ENCODE peak calls at places on chromosomes 7 and 10, in four cellular contexts. A is tibial nerve, K is adrenal gland, I is Peyer's patch. N is an unnamed sample.

GRCh38 chr7:2032030-2032875 is 200.5 kb downstream of the MAD1L1 start:
- DNase-seq in A (no peak), K (no peak), I (no peak), N (no peak)

GRCh38 chr7:121366852-121367431 is 29.2 kb downstream of the FAM3C start:
- DNase-seq in A (no peak), K (no peak), I (no peak), N (no peak)

GRCh38 chr7:40879941-40880558 is 745.2 kb downstream of the SUGCT start:
- DNase-seq in A (no peak), K (no peak), I (no peak), N (no peak)

GRCh38 chr7:139034855-139035587 is 821 bp downstream of the ZC3HAV1L start:
- DNase-seq in A (no peak), K (peak), I (no peak), N (no peak)

GRCh38 chr7:133804127-133804526 is 323.0 kb upstream of the LRGUK start:
- DNase-seq in A (no peak), K (no peak), I (no peak), N (no peak)

GRCh38 chr10:714214-714613 is 24.7 kb upstream of the DIP2C start:
- DNase-seq in A (no peak), K (no peak), I (no peak), N (no peak)

GRCh38 chr10:14838582-14839304 is 637 bp downstream of the HSPA14 start:
- DNase-seq in A (no peak), K (peak), I (peak), N (no peak)

GRCh38 chr10:108421256-108421655 is 1256.8 kb upstream of the SORCS1 start:
- DNase-seq in A (no peak), K (no peak), I (no peak), N (no peak)

GRCh38 chr10:124280916-124281315 is 137.8 kb downstream of the OAT start:
- DNase-seq in A (no peak), K (no peak), I (no peak), N (no peak)

GRCh38 chr7:99011706-99012404 is 132.1 kb downstream of the SMURF1 start:
- DNase-seq in A (no peak), K (no peak), I (peak), N (no peak)

GRCh38 chr10:1360581-1361164 is 304.5 kb downstream of the WDR37 start:
- DNase-seq in A (no peak), K (no peak), I (no peak), N (no peak)

GRCh38 chr10:14748471-14748870 is 26.2 kb downstream of the FAM107B start:
- DNase-seq in A (no peak), K (peak), I (no peak), N (no peak)

GRCh38 chr10:12909182-12909835 is 92.2 kb downstream of the CCDC3 start:
- DNase-seq in A (no peak), K (no peak), I (no peak), N (no peak)

GRCh38 chr7:27151945-27152815 is at the start of gene HOXA3:
- DNase-seq in A (no peak), K (peak), I (peak), N (no peak)

GRCh38 chr7:72072901-72073300 is 339.2 kb downstream of the CALN1 start:
- DNase-seq in A (no peak), K (no peak), I (no peak), N (no peak)

GRCh38 chr10:84308481-84309304 is 19.7 kb upstream of the CCSER2 start:
- DNase-seq in A (peak), K (peak), I (peak), N (no peak)

GRCh38 chr10:102628451-102628911 is 15.8 kb upstream of the TRIM8 start:
- DNase-seq in A (peak), K (peak), I (no peak), N (no peak)

GRCh38 chr10:89471110-89471814 is 56.9 kb downstream of the IFIT5 start:
- DNase-seq in A (no peak), K (no peak), I (no peak), N (no peak)

GRCh38 chr10:60845038-60845437 is 66.8 kb downstream of the CDK1 start:
- DNase-seq in A (no peak), K (no peak), I (no peak), N (no peak)

GRCh38 chr7:7110706-7111105 is 71.6 kb upstream of the C1GALT1 start:
- DNase-seq in A (no peak), K (no peak), I (no peak), N (no peak)

GRCh38 chr7:768881-769504 is 41.9 kb upstream of the PRKAR1B start:
- DNase-seq in A (no peak), K (peak), I (no peak), N (no peak)

GRCh38 chr10:47053399-47053798 is 142.2 kb downstream of the PTPN20 start:
- DNase-seq in A (no peak), K (no peak), I (no peak), N (no peak)

GRCh38 chr7:33237034-33237433 is 107.7 kb downstream of the BBS9 start:
- DNase-seq in A (no peak), K (no peak), I (no peak), N (no peak)

GRCh38 chr10:71534552-71535158 is 137.9 kb downstream of the CDH23 start:
- DNase-seq in A (no peak), K (no peak), I (no peak), N (no peak)

GRCh38 chr10:131870831-131871672 is 29.8 kb upstream of the PPP2R2D start:
- DNase-seq in A (no peak), K (no peak), I (no peak), N (no peak)

GRCh38 chr7:158767707-158768106 is 61.6 kb downstream of the ESYT2 start:
- DNase-seq in A (no peak), K (no peak), I (no peak), N (no peak)

GRCh38 chr7:121286186-121286585 is 42.6 kb upstream of the WNT16 start:
- DNase-seq in A (no peak), K (no peak), I (no peak), N (no peak)

GRCh38 chr10:27599546-27599945 is 95.4 kb downstream of the RAB18 start:
- DNase-seq in A (no peak), K (no peak), I (no peak), N (no peak)

GRCh38 chr10:92688927-92689662 is 660 bp upstream of the HHEX start:
- DNase-seq in A (no peak), K (peak), I (peak), N (no peak)

GRCh38 chr7:105003875-105004510 is 10.0 kb upstream of the KMT2E start:
- DNase-seq in A (no peak), K (no peak), I (no peak), N (no peak)

GRCh38 chr7:91565499-91566331 is 301.5 kb downstream of the FZD1 start:
- DNase-seq in A (peak), K (no peak), I (no peak), N (no peak)

GRCh38 chr10:101995451-101996063 is 60.4 kb downstream of the ARMH3 start:
- DNase-seq in A (no peak), K (no peak), I (no peak), N (no peak)

GRCh38 chr10:24952701-24953349 is 419 bp upstream of the PRTFDC1 start:
- DNase-seq in A (peak), K (peak), I (peak), N (no peak)

GRCh38 chr10:30270247-30270646 is 78.8 kb downstream of the MTPAP start:
- DNase-seq in A (no peak), K (no peak), I (no peak), N (no peak)

GRCh38 chr10:58158806-58159205 is 108.9 kb downstream of the IPMK start:
- DNase-seq in A (no peak), K (no peak), I (no peak), N (no peak)

GRCh38 chr10:44682516-44682915 is 228.6 kb upstream of the TMEM72 start:
- DNase-seq in A (no peak), K (peak), I (no peak), N (no peak)

GRCh38 chr7:151229249-151229648 is 2.2 kb upstream of the ABCF2 start:
- DNase-seq in A (no peak), K (no peak), I (no peak), N (no peak)

GRCh38 chr7:151226560-151226874 is 488 bp downstream of the ABCF2 start:
- DNase-seq in A (no peak), K (no peak), I (no peak), N (no peak)

GRCh38 chr7:151226875-151227782 is at the start of gene ABCF2:
- DNase-seq in A (peak), K (peak), I (peak), N (peak)

GRCh38 chr7:151225948-151226510 is 976 bp downstream of the ABCF2 start:
- DNase-seq in A (no peak), K (no peak), I (no peak), N (no peak)

GRCh38 chr7:151228024-151228866 is 1.2 kb upstream of the ABCF2 start:
- DNase-seq in A (no peak), K (no peak), I (no peak), N (no peak)
- TF ChIP-seq POLR2A in A (no peak), K (no peak), I (no peak), N (no peak)

GRCh38 chr10:104293021-104293420 is 24.0 kb downstream of the GSTO2 start:
- DNase-seq in A (no peak), K (no peak), I (no peak), N (no peak)

GRCh38 chr10:104293781-104294321 is 24.9 kb downstream of the GSTO2 start:
- DNase-seq in A (no peak), K (no peak), I (no peak), N (no peak)

GRCh38 chr10:104286939-104287338 is 18.0 kb downstream of the GSTO2 start:
- DNase-seq in A (no peak), K (no peak), I (no peak), N (no peak)

GRCh38 chr10:104288355-104288754 is 19.4 kb downstream of the GSTO2 start:
- DNase-seq in A (no peak), K (no peak), I (no peak), N (no peak)

DNA sequence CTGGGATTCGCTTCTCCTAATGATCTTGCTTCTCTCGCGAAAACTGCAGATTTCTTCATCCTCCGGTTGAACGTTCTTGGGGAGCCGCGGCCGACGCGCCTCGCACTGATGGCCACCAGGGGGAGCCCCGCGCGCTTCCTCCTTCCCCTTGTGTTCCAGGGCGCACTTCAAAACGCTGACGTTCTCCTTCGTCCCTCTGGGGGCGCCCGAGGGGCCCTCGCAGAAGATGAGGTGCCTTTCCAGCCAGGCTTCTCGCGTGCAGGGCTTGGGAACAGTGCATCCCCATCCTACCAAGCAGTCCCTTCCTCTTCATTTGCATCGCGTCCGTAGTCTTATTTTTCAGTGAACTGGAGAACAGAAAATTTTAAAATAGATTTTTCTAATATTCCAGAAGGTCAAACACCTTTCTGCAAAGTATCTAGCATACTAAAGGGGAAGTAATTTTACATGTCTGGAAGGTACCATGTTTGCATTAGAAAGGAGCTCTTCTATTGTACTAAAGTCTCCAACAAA is 22.5 kb downstream of the GSTO2 start:
- DNase-seq in A (peak), K (peak), I (peak), N (peak)
- TF ChIP-seq CTCF in A (peak), K (peak), I (peak), N (peak)

DNA sequence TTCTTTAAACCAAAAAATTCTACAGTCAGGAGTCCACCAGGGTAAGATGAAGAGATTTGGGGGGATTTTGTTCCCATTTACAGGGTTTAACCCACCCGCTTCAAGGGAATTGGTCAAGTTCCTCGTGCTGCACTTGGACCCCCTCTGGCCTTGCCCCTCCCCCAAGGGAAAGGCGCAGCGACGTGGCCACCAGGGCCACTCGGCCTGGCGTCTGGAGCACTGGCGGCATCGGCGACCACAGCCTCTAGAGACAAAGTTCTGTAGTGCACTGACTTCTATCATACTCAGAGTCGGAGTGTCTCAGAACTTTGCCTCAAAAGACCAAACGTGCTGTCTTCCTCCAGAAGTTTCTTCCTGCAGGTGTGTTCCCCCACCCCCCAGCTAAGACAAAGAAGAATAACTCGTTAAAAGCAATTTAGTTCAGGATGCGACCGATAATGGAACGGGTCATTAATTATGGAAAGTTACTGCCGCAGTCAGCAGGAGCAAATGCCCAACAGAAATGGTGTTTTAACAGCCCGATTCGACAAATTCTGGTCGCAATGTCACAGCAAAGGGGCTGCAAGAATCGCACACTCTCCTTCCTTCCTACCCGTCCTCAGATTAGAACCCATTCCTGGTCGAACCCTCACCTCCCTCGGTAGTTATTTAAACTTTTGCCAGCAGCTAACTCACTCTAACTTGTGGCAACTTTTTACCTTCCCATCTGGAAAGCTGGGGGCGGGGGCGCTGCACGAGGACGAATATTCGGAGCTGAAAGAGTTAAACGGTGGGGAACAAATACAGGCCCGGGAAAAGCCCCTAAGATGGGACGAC is 202.1 kb upstream of the NFE2L3 start:
- DNase-seq in A (no peak), K (peak), I (no peak), N (no peak)
- TF ChIP-seq POLR2A in A (no peak), K (no peak), I (no peak), N (no peak)

GRCh38 chr7:37901890-37902524 is 14.6 kb downstream of the SFRP4 start:
- DNase-seq in A (no peak), K (peak), I (no peak), N (no peak)

GRCh38 chr7:37899712-37900247 is 16.8 kb downstream of the SFRP4 start:
- DNase-seq in A (no peak), K (no peak), I (no peak), N (no peak)

GRCh38 chr7:37901236-37901827 is 15.3 kb downstream of the SFRP4 start:
- DNase-seq in A (no peak), K (no peak), I (no peak), N (no peak)
- TF ChIP-seq CTCF in A (peak), K (peak), I (no peak), N (peak)

GRCh38 chr10:128287099-128287498 is 160.9 kb upstream of the MKI67 start:
- DNase-seq in A (no peak), K (no peak), I (no peak), N (no peak)
- TF ChIP-seq POLR2A in A (no peak), K (no peak), I (no peak), N (no peak)

DNA sequence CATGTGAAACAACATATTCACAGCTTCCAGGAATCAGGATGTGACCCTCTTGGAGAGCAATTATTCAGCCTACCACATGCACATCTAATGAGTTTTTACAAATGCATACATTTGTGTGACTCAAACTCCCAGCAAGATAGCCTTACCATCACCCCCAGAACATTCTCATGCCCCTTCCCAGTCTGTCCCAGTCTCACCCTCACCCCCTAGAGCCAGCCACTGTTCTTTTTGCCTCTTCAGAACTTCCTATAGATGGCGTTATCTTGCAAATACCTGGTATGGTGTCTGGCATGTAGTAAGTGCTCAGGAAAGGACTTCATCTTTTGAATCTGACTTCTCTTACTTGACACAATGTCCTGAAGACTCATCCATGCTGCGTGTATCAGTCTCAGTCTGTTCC is 23.9 kb upstream of the AOC1 start:
- DNase-seq in A (no peak), K (no peak), I (no peak), N (no peak)
- TF ChIP-seq CTCF in A (no peak), K (no peak), I (no peak), N (no peak)

GRCh38 chr7:106284516-106285050 is at the start of gene NAMPT:
- DNase-seq in A (peak), K (no peak), I (peak), N (no peak)
- TF ChIP-seq POLR2A in A (peak), K (peak), I (peak), N (no peak)

DNA sequence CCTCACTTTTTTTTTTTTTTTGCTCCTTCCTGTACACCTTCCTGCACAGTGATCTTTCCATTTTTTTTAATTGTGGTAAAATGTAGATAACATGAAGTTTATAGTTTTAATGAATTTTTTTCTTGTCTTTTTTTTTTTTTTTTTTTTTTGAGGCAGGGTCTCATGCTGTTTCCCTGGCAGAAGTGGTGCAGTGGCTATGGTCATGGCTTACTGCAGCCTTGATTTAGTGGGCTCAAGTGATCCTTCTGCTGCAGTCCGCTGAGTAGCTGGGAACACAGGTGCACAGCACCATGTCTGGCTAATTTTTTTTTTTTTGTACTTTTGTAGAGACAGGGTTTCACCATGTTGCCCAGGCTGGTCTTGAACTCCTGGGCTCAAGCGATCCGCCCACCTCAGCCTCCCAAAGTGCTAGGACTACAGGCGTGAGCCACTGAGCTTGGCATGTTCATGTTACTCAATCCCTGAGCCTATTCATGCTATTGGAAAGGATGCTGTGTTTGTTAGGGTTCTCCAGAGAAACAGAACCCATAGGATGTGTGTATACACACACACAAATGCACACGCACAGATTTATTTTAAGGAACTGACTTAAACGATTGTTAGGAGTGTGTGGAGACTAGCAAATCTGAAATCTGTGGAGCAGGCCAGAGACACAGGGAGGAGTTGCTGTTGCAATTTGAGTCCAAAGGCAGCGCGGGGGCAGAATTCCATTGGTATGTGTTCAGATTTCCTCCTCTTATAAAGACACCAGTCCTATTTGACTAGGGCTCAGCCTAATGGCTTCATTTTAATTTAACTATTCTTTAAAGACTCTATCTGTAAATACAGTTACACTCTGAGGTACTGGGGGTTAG is 29.1 kb downstream of the GALNT11 start:
- DNase-seq in A (peak), K (no peak), I (no peak), N (no peak)
- TF ChIP-seq CTCF in A (no peak), K (no peak), I (no peak), N (no peak)

DNA sequence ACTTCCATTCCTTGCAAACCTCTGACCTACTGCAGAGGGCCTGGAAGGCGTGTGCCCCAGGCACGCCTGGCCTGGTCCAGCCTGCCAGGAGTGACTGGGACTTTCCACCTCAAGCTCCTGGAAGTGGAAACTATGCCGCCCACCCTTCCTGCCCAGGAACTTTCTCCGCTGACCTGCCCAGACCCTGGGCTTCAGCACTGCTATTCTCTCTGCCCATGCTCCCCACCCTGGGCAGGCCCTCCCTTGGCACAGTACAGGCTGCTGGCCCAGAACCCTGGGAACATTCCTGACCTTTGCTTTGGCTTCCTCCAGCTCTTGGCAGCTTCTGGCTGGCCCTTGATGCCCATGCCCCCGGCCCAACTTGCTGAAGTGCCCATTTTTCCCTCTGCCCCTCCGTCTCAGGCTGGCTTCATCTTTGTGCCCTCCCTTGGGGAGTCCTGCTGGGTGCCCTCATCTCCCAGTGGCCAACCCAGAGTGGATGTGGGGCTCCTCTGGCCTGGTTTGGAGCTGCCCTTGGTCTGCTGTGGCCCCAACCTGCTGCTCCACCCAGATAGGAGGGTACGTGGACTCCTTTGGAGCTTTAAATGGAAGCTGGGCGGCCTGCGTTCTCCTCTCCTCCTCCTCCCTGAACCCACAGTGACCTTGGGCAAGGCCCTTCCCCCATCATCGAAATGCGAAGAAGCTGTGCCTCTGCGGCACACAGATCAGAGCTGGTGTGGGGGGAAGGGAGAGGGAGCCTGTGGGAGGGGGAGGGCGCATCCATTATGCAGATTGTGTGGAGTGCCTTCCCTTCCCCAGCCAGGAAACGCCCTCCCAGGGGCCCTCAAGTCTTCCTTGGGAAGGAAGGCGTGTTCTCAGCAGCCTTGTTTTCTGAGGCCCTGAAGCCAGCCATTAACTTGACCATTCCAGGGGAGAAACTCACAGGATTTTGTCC is 3.4 kb downstream of the MMRN2 start:
- DNase-seq in A (peak), K (peak), I (no peak), N (no peak)
- TF ChIP-seq POLR2A in A (no peak), K (no peak), I (no peak), N (no peak)

GRCh38 chr7:101094791-101095375 is 9.6 kb downstream of the TRIM56 start:
- DNase-seq in A (peak), K (peak), I (no peak), N (no peak)
- TF ChIP-seq CTCF in A (peak), K (peak), I (peak), N (no peak)

N was measured in esophagus squamous epithelium.